ENCODE peak calls at places on chromosomes 5 and 9, in six cellular contexts. One of them, this sample, is unnamed.
A peak's percentile ranks its signal among the peaks of the same experiment; 100 is the strongest.

GRCh38 chr5:6743161-6743560 is 29.9 kb downstream of the TENT4A start:
- DNase-seq in Peyer's patch: no peak
- DNase-seq in stomach: no peak
- DNase-seq in neuronal stem cell: no peak
- DNase-seq in MM.1S: no peak
- DNase-seq in pancreas: no peak
- DNase-seq in this sample: no peak

GRCh38 chr5:1330847-1331831 is 13.8 kb downstream of the CLPTM1L start:
- DNase-seq in neuronal stem cell: no peak
- DNase-seq in stomach: no peak
- DNase-seq in pancreas: peak; percentile 53
- DNase-seq in Peyer's patch: no peak
- DNase-seq in MM.1S: no peak
- DNase-seq in this sample: no peak

GRCh38 chr5:176587398-176587797 is 22.6 kb downstream of the GPRIN1 start:
- DNase-seq in MM.1S: no peak
- DNase-seq in neuronal stem cell: no peak
- DNase-seq in pancreas: no peak
- DNase-seq in stomach: no peak
- DNase-seq in Peyer's patch: no peak
- DNase-seq in this sample: no peak

GRCh38 chr9:21668504-21668903 is 133.9 kb upstream of the MTAP start:
- DNase-seq in pancreas: no peak
- DNase-seq in MM.1S: no peak
- DNase-seq in stomach: no peak
- DNase-seq in Peyer's patch: no peak
- DNase-seq in neuronal stem cell: no peak
- DNase-seq in this sample: no peak

GRCh38 chr5:135625061-135625460 is 46.3 kb upstream of the CXCL14 start:
- DNase-seq in MM.1S: no peak
- DNase-seq in Peyer's patch: no peak
- DNase-seq in neuronal stem cell: no peak
- DNase-seq in stomach: no peak
- DNase-seq in pancreas: no peak
- DNase-seq in this sample: no peak

GRCh38 chr5:113713051-113713450 is 199.6 kb downstream of the YTHDC2 start:
- DNase-seq in Peyer's patch: no peak
- DNase-seq in MM.1S: no peak
- DNase-seq in neuronal stem cell: no peak
- DNase-seq in stomach: no peak
- DNase-seq in pancreas: no peak
- DNase-seq in this sample: no peak

GRCh38 chr5:73464016-73464745 is 15.6 kb upstream of the FOXD1 start:
- DNase-seq in neuronal stem cell: no peak
- DNase-seq in MM.1S: no peak
- DNase-seq in Peyer's patch: no peak
- DNase-seq in stomach: no peak
- DNase-seq in pancreas: no peak
- DNase-seq in this sample: no peak

GRCh38 chr5:81424728-81425127 is 30.8 kb upstream of the ACOT12 start:
- DNase-seq in MM.1S: no peak
- DNase-seq in stomach: no peak
- DNase-seq in Peyer's patch: no peak
- DNase-seq in neuronal stem cell: no peak
- DNase-seq in pancreas: no peak
- DNase-seq in this sample: no peak

GRCh38 chr9:80326105-80326504 is 754.3 kb downstream of the TLE4 start:
- DNase-seq in Peyer's patch: no peak
- DNase-seq in stomach: no peak
- DNase-seq in pancreas: no peak
- DNase-seq in MM.1S: no peak
- DNase-seq in neuronal stem cell: no peak
- DNase-seq in this sample: no peak

GRCh38 chr9:120099064-120099463 is 480.9 kb downstream of the CDK5RAP2 start:
- DNase-seq in MM.1S: no peak
- DNase-seq in pancreas: no peak
- DNase-seq in neuronal stem cell: no peak
- DNase-seq in Peyer's patch: no peak
- DNase-seq in stomach: no peak
- DNase-seq in this sample: no peak

DNA sequence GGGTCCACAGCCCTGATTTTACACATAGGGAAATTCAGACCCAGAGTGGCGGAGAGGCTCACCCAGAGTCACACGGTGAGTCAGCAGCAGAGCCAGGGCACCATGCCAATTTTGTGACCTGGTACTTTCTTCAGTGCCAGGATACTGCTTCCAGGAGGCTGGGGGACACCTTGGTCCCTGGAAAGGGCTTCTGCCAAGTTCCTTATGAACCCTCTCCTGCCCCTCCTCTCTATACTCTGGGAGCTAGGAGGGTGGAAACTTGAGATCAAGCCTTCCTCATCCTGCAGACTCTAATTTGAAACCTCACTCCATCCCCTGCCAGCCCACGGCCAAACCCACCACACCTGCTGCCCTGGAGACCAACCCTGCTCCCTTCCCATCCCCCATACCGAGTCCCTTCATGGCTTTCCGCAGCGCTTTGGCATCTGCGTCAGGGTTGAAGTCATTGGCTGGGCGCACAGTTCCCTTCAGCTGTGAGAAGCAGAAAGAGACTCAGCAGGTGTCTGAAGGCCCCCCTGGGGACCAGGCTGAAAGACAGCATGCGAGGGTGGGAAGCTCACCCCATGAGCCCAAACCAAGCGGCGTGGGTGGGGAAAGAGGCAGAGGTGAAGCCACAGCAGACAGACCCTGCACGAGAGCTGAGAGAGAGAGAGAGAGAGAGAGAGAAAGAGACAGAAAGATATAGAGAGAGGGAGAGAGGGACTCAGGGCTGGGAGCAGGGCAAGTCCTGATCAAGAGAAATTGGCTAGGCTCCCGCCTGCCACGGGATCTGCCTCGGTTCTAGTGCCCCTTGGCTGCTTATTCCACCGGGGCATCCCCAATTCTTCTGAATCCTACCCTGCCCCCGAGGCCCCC is 33.5 kb downstream of the ANXA6 start:
- DNase-seq in Peyer's patch: peak; percentile 88
- DNase-seq in stomach: peak; percentile 85
- DNase-seq in neuronal stem cell: no peak
- DNase-seq in pancreas: peak; percentile 88
- DNase-seq in MM.1S: no peak
- DNase-seq in this sample: no peak
- H3K36me3 ChIP-seq in Peyer's patch: no peaks in the 10 kb centered on the region
- H3K36me3 ChIP-seq in stomach: peaks cover 95% of the 10 kb centered on the region
- H3K36me3 ChIP-seq in neuronal stem cell: peaks cover 20% of the 10 kb centered on the region
- H3K36me3 ChIP-seq in pancreas: no peaks in the 10 kb centered on the region
- H3K36me3 ChIP-seq in MM.1S: peaks cover 36% of the 10 kb centered on the region
- H3K36me3 ChIP-seq in this sample: peaks cover 60% of the 10 kb centered on the region

GRCh38 chr9:82764270-82764669 is 298.7 kb downstream of the RASEF start:
- DNase-seq in MM.1S: no peak
- DNase-seq in neuronal stem cell: no peak
- DNase-seq in Peyer's patch: no peak
- DNase-seq in stomach: no peak
- DNase-seq in pancreas: no peak
- DNase-seq in this sample: no peak
- H3K4me3 ChIP-seq in MM.1S: no peak overlapping the region
- H3K4me3 ChIP-seq in neuronal stem cell: no peak overlapping the region
- H3K4me3 ChIP-seq in Peyer's patch: no peak overlapping the region
- H3K4me3 ChIP-seq in stomach: no peak overlapping the region
- H3K4me3 ChIP-seq in pancreas: no peak overlapping the region
- H3K4me3 ChIP-seq in this sample: no peak overlapping the region

GRCh38 chr5:170630711-170631141 is 126.9 kb downstream of the KCNIP1 start:
- DNase-seq in neuronal stem cell: no peak
- DNase-seq in pancreas: no peak
- DNase-seq in stomach: no peak
- DNase-seq in MM.1S: no peak
- DNase-seq in Peyer's patch: no peak
- DNase-seq in this sample: no peak

GRCh38 chr5:170629566-170630175 is 125.9 kb downstream of the KCNIP1 start:
- DNase-seq in neuronal stem cell: no peak
- DNase-seq in MM.1S: no peak
- DNase-seq in stomach: no peak
- DNase-seq in Peyer's patch: no peak
- DNase-seq in pancreas: no peak
- DNase-seq in this sample: no peak

GRCh38 chr5:170631471-170632195 is 127.8 kb downstream of the KCNIP1 start:
- DNase-seq in MM.1S: no peak
- DNase-seq in Peyer's patch: no peak
- DNase-seq in pancreas: no peak
- DNase-seq in neuronal stem cell: no peak
- DNase-seq in stomach: no peak
- DNase-seq in this sample: no peak

GRCh38 chr5:170628691-170629565 is 125.1 kb downstream of the KCNIP1 start:
- DNase-seq in stomach: no peak
- DNase-seq in neuronal stem cell: no peak
- DNase-seq in Peyer's patch: no peak
- DNase-seq in pancreas: no peak
- DNase-seq in MM.1S: no peak
- DNase-seq in this sample: no peak

GRCh38 chr5:170630226-170630625 is 126.4 kb downstream of the KCNIP1 start:
- DNase-seq in MM.1S: no peak
- DNase-seq in stomach: no peak
- DNase-seq in Peyer's patch: no peak
- DNase-seq in pancreas: no peak
- DNase-seq in neuronal stem cell: no peak
- DNase-seq in this sample: no peak
- H3K36me3 ChIP-seq in MM.1S: no peaks in the 10 kb centered on the region
- H3K36me3 ChIP-seq in stomach: no peaks in the 10 kb centered on the region
- H3K36me3 ChIP-seq in Peyer's patch: no peaks in the 10 kb centered on the region
- H3K36me3 ChIP-seq in pancreas: no peaks in the 10 kb centered on the region
- H3K36me3 ChIP-seq in neuronal stem cell: no peaks in the 10 kb centered on the region
- H3K36me3 ChIP-seq in this sample: no peaks in the 10 kb centered on the region

GRCh38 chr9:122125158-122125890 is 32.2 kb upstream of the TTLL11 start:
- DNase-seq in Peyer's patch: peak; percentile 68
- DNase-seq in stomach: peak; percentile 83
- DNase-seq in neuronal stem cell: peak; percentile 76
- DNase-seq in MM.1S: peak; percentile 59
- DNase-seq in pancreas: peak; percentile 92
- DNase-seq in this sample: peak; percentile 86

GRCh38 chr9:122126340-122127333 is 32.9 kb downstream of the NDUFA8 start:
- DNase-seq in pancreas: no peak
- DNase-seq in Peyer's patch: no peak
- DNase-seq in MM.1S: no peak
- DNase-seq in stomach: no peak
- DNase-seq in neuronal stem cell: no peak
- DNase-seq in this sample: no peak

GRCh38 chr9:122127396-122127798 is 32.2 kb downstream of the NDUFA8 start:
- DNase-seq in Peyer's patch: no peak
- DNase-seq in pancreas: no peak
- DNase-seq in MM.1S: no peak
- DNase-seq in stomach: no peak
- DNase-seq in neuronal stem cell: no peak
- DNase-seq in this sample: no peak

GRCh38 chr9:122124528-122124927 is 31.4 kb upstream of the TTLL11 start:
- DNase-seq in Peyer's patch: no peak
- DNase-seq in stomach: no peak
- DNase-seq in pancreas: no peak
- DNase-seq in neuronal stem cell: no peak
- DNase-seq in MM.1S: no peak
- DNase-seq in this sample: no peak

DNA sequence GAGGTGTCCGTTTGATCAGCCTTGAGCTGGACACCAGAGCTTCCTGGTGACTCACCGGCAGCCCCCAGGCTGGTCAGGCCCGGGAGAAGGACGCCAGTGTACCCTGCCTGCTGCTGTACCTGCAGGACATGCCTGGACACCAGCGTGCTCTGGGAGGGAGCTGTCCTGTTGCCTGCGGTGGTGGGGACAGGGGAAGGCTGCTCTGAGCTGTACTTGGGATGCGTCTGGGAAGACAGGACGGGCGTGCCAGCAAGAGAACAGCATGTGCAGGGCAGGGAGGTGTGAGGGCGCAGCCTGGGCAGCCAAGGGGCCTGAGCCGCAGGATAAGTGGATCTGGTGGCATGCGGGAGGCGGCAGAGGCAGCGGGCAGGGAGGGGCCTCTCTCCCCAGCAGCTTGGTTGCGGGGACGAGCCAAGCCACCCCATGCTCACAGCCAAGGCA is 32.8 kb upstream of the TTLL11 start:
- DNase-seq in neuronal stem cell: no peak
- DNase-seq in stomach: no peak
- DNase-seq in pancreas: no peak
- DNase-seq in MM.1S: no peak
- DNase-seq in Peyer's patch: no peak
- DNase-seq in this sample: no peak
- H3K4me3 ChIP-seq in neuronal stem cell: no peak overlapping the region
- H3K4me3 ChIP-seq in stomach: peak overlapping the region; percentile 33
- H3K4me3 ChIP-seq in pancreas: no peak overlapping the region
- H3K4me3 ChIP-seq in MM.1S: no peak overlapping the region
- H3K4me3 ChIP-seq in Peyer's patch: peak overlapping the region; percentile 32
- H3K4me3 ChIP-seq in this sample: no peak overlapping the region

GRCh38 chr9:71716138-71716909 is 52.0 kb downstream of the CEMIP2 start:
- DNase-seq in neuronal stem cell: no peak
- DNase-seq in pancreas: no peak
- DNase-seq in MM.1S: peak; percentile 11
- DNase-seq in stomach: no peak
- DNase-seq in Peyer's patch: no peak
- DNase-seq in this sample: peak; percentile 12

GRCh38 chr9:71706172-71706571 is 62.1 kb downstream of the CEMIP2 start:
- DNase-seq in neuronal stem cell: no peak
- DNase-seq in Peyer's patch: no peak
- DNase-seq in pancreas: no peak
- DNase-seq in stomach: no peak
- DNase-seq in MM.1S: no peak
- DNase-seq in this sample: no peak

GRCh38 chr9:71709384-71709783 is 58.9 kb downstream of the CEMIP2 start:
- DNase-seq in Peyer's patch: no peak
- DNase-seq in pancreas: no peak
- DNase-seq in neuronal stem cell: no peak
- DNase-seq in MM.1S: no peak
- DNase-seq in stomach: no peak
- DNase-seq in this sample: no peak

DNA sequence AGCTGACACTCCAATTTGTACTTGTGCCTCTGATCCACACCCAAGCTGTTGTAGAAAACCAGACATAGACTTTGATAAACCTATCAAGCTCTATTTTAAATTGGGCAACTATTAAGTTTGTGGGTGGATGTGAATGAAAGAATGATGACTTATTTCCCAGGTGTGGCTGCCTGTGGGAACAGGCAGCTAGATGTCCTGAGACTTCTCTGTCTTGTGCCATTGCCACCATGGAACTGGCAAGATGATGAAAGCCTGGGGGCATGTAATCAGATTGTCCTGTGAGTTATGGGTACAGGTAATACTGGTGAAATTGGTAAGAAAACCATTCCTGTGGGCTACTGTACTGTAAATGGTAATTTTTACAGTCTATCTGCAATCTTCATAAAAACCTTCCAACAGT is 57.5 kb downstream of the CEMIP2 start:
- DNase-seq in Peyer's patch: no peak
- DNase-seq in neuronal stem cell: no peak
- DNase-seq in stomach: no peak
- DNase-seq in pancreas: no peak
- DNase-seq in MM.1S: no peak
- DNase-seq in this sample: no peak
- H3K36me3 ChIP-seq in Peyer's patch: no peaks in the 10 kb centered on the region
- H3K36me3 ChIP-seq in neuronal stem cell: peaks cover 30% of the 10 kb centered on the region
- H3K36me3 ChIP-seq in stomach: peaks cover 75% of the 10 kb centered on the region
- H3K36me3 ChIP-seq in pancreas: peaks cover 25% of the 10 kb centered on the region
- H3K36me3 ChIP-seq in MM.1S: no peaks in the 10 kb centered on the region
- H3K36me3 ChIP-seq in this sample: peaks cover 64% of the 10 kb centered on the region

This sample was measured in HAP-1.